ENCODE peak calls at places on chromosomes 6 and 20, in four cellular contexts. Y, M, K and P are unnamed samples.

GRCh38 chr20:53547664-53548239 is 45.9 kb downstream of the ZNF217 start:
- DNase-seq in K (peak; percentile 58), Y (peak; percentile 21), M (peak; percentile 41), P (peak; percentile 37)

GRCh38 chr6:30678964-30679726 is 6.3 kb upstream of the DHX16 start:
- DNase-seq in Y (no peak), M (peak; percentile 81), K (peak; percentile 88), P (peak; percentile 77)

GRCh38 chr6:119174879-119175817 is 96.7 kb upstream of the FAM184A start:
- DNase-seq in M (no peak), K (no peak), Y (no peak), P (no peak)

GRCh38 chr20:46438156-46438750 is 31.8 kb upstream of the ELMO2 start:
- DNase-seq in M (peak; percentile 15), K (peak; percentile 45), Y (no peak), P (peak; percentile 32)

GRCh38 chr6:79249136-79249535 is 14.7 kb upstream of the HMGN3 start:
- DNase-seq in M (no peak), Y (no peak), K (no peak), P (no peak)

GRCh38 chr6:111957623-111958315 is 84.5 kb upstream of the FYN start:
- DNase-seq in Y (no peak), M (no peak), K (no peak), P (no peak)

GRCh38 chr6:130961148-130961547 is 101.9 kb downstream of the EPB41L2 start:
- DNase-seq in K (no peak), M (no peak), Y (peak; percentile 57), P (no peak)

GRCh38 chr6:170091639-170092579 is 199.0 kb downstream of the DLL1 start:
- DNase-seq in Y (no peak), M (no peak), K (no peak), P (no peak)

GRCh38 chr20:50127587-50128519 is 14.9 kb upstream of the UBE2V1 start:
- DNase-seq in K (no peak), M (no peak), Y (no peak), P (no peak)

GRCh38 chr6:87730310-87730709 is 28.3 kb upstream of the AKIRIN2 start:
- DNase-seq in M (no peak), K (peak; percentile 56), Y (no peak), P (no peak)
- TF ChIP-seq SPI1 in M (no peak), K (no peak), Y (no peak), P (no peak)

GRCh38 chr6:34390531-34391013 is 1.9 kb downstream of the NUDT3 start:
- DNase-seq in M (no peak), Y (no peak), K (no peak), P (no peak)

GRCh38 chr6:34393191-34393967 is 910 bp upstream of the NUDT3 start:
- DNase-seq in K (peak; percentile 66), M (no peak), Y (no peak), P (no peak)

GRCh38 chr6:34392497-34393190 is at the start of gene NUDT3:
- DNase-seq in Y (peak; percentile 83), M (peak; percentile 96), K (peak; percentile 94), P (peak; percentile 81)

GRCh38 chr6:34391023-34391485 is 1.4 kb downstream of the NUDT3 start:
- DNase-seq in Y (no peak), M (no peak), K (peak; percentile 70), P (no peak)

DNA sequence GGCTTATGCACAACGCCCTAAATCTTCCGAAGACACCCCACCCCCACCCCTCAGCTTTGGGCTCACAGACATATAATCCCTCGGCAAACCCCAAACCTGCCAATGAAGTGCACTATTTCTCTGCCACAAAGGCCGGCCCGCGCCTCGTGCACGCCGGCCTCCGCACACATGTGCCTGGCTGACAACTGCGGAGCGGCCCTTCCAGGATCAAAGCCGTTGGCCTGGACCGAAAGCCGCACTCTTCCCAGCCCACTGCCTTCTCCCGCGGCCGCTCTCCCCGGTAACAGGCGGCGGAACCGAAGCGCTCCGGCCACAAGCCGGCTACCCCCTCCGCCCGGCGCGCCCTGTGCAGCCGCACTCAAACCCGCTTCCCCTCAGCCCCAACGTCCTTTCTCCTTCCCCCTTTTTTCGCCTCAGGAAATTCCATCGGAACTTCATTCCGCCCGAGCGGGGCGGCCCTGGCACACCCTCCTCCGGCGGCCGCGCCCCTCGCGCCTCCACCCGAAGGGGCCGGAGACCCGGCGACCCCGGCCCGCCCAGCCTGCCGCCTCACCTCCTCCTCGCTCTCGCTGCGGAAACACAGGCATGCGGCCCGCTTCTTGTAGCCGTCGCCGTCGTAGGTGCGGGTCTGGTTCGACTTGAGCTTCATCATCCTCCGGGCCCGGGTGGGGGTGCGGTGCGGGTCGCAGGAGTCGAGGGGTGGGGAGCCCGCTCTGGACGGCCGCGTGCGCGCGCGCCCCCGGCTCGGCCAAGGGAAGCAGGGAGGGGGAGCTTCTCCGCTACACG is 565 bp downstream of the NUDT3 start:
- DNase-seq in Y (no peak), M (peak; percentile 92), K (peak; percentile 59), P (peak; percentile 30)
- TF ChIP-seq POLR2AphosphoS5 in Y (peak; percentile 49), M (no peak), K (peak; percentile 73), P (no peak)

DNA sequence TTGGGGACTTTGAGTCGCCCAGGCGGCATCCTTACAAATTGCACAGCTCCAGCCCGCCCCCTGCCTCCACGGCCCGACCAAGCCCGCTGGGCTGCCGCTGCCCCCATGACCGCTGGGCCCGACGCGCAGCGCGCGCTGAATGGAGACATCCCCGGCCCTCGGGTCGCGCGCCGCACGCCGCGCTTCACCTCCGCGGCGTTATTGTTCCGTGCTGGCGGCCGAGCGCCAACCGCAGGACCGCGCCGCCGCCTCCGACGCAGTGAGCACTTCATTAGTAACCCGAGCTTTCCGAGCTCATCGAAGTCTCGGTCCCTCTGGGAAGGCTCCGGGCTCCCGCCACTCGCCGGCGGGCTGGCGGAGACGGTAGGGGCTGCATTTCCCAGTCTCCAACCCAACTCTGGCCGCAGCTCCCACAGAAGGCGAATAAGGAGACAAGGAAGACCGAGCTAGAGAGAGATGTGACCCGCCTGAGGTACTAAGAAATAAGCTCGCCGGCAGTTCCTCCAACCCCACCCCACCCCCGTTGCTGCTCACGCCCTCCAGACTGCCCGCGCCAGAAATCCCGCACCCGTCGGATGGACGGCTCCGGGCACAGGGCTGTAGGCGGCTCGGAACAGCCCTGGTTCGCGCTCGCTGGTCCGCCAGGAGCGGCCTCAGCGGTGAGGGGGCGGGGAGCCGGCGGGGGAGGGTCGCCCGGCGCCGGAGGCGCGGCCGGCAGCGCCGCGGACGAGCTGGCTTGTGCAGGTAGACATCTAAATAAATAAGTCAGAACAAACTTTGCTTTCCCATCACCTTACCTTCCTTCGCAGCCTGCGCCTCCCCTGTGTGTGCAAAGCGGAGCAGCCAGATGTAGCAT is 683 bp downstream of the EPHA7 start:
- DNase-seq in M (no peak), Y (no peak), K (no peak), P (no peak)
- TF ChIP-seq SPI1 in M (no peak), Y (no peak), K (no peak), P (no peak)

GRCh38 chr6:121434037-121434770 is 1.2 kb upstream of the GJA1 start:
- DNase-seq in Y (no peak), M (no peak), K (no peak), P (no peak)
- TF ChIP-seq POLR2AphosphoS5 in Y (no peak), M (no peak), K (no peak), P (no peak)

DNA sequence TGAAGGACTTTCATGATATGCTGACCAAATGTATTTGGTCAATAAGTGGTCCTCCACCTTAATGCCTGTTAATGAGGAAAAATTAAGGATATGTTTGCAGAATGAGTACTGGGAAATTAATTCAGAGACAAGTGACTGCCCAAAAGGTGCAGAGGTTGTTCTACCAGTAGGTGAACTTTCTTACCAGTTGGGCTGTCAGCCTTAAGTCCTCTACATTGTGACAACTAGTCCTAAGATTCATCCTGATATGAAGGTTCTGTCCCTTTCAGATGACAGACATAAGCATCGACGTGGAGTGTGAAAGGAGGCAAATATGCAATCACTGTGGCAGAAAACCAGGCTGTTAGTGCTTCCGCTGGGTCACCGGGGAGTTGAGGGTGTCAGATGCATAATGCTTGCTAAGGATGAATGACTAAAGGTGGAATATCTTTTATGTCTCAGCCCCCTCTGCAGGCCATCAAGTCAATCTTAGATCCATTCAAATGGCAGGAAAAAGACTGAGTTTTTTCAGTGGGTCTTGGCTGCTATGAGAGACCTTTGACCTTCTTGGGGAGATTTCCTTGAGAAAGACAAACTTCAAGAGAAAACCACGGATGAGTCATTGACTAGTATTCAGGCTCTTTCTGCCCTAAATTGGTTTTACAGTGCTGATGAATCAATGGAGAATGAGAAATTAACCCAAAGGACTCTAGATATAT is 226.0 kb downstream of the TPBG start:
- DNase-seq in M (no peak), K (no peak), Y (peak; percentile 60), P (no peak)
- TF ChIP-seq SPI1 in M (no peak), K (no peak), Y (no peak), P (no peak)

GRCh38 chr6:27126815-27127537 is 120.5 kb upstream of the PRSS16 start:
- DNase-seq in M (peak; percentile 77), K (peak; percentile 92), Y (peak; percentile 85), P (no peak)
- TF ChIP-seq POLR2AphosphoS5 in M (peak; percentile 95), K (peak; percentile 31), Y (no peak), P (no peak)